ENCODE peak calls at places on chromosome 7, in ten cellular contexts. Z is AG09309; Q is EL; V is T-cell; R is activated CD4-positive, alpha-beta T cell treated with anti-CD3 and anti-CD28 coated beads, Interleukin-2, amount 50 U/mL, for 1 hour; K is skeletal muscle cell; A is HuH-7.5; I is NCI-H524; T is T-helper 1 cell; E is activated CD4-positive, CD25-positive, alpha-beta regulatory T cell. P is an unnamed sample.

GRCh38 chr7:1721047-1721687 is 51.1 kb downstream of the ELFN1 start:
- DNase-seq in Z (no peak), Q (no peak), V (no peak), R (no peak), K (no peak), A (no peak), I (no peak), T (no peak), E (no peak), P (no peak)

GRCh38 chr7:132666076-132666775 is 90.0 kb upstream of the PLXNA4 start:
- DNase-seq in Z (no peak), Q (peak), V (no peak), R (no peak), K (no peak), A (no peak), I (no peak), T (no peak), E (no peak), P (no peak)

GRCh38 chr7:131057015-131057518 is 270.6 kb upstream of the MKLN1 start:
- DNase-seq in Z (peak), Q (no peak), V (no peak), R (no peak), K (peak), A (no peak), I (no peak), T (no peak), E (no peak), P (no peak)

GRCh38 chr7:93697901-93698300 is 123.4 kb upstream of the CALCR start:
- DNase-seq in Z (no peak), Q (no peak), V (no peak), R (no peak), K (no peak), A (no peak), I (no peak), T (no peak), E (no peak), P (no peak)

GRCh38 chr7:138954545-138955475 is 26.4 kb downstream of the KIAA1549 start:
- DNase-seq in Z (no peak), Q (no peak), V (no peak), R (no peak), K (no peak), A (no peak), I (peak), T (no peak), E (no peak), P (no peak)

GRCh38 chr7:57638651-57639050 is 188.7 kb downstream of the ZNF716 start:
- DNase-seq in Z (no peak), Q (no peak), V (no peak), R (no peak), K (no peak), A (no peak), I (no peak), T (no peak), E (no peak), P (no peak)

GRCh38 chr7:92158660-92159575 is 20.0 kb downstream of the LRRD1 start:
- DNase-seq in Z (peak), Q (peak), V (no peak), R (no peak), K (peak), A (no peak), I (no peak), T (no peak), E (no peak), P (no peak)

GRCh38 chr7:22860784-22861482 is 38.3 kb upstream of the TOMM7 start:
- DNase-seq in Z (no peak), Q (no peak), V (no peak), R (peak), K (no peak), A (no peak), I (no peak), T (no peak), E (no peak), P (no peak)

GRCh38 chr7:50273301-50273700 is 31.2 kb upstream of the IKZF1 start:
- DNase-seq in Z (no peak), Q (no peak), V (no peak), R (no peak), K (no peak), A (no peak), I (no peak), T (no peak), E (no peak), P (no peak)

P was measured in effector CD4-positive, alpha-beta T cell.